ENCODE peak calls at places on chromosomes 16 and 17, in five cellular contexts. I, N, K, X and L are unnamed samples.

GRCh38 chr17:67244621-67245072 is 349 bp downstream of the HELZ start:
- DNase-seq in I (peak; percentile 78), N (no peak), K (peak; percentile 28), X (no peak), L (peak; percentile 23)

GRCh38 chr17:43907425-43907981 is at the start of gene MPP2:
- DNase-seq in I (peak; percentile 93), N (peak; percentile 36), K (peak; percentile 42), X (peak; percentile 70), L (peak; percentile 74)

GRCh38 chr17:37844158-37844976 is 79.8 kb upstream of the TBC1D3K start:
- DNase-seq in I (peak; percentile 82), N (peak; percentile 15), K (peak; percentile 55), X (peak; percentile 58), L (peak; percentile 47)

GRCh38 chr16:28258571-28258970 is 33.8 kb upstream of the SBK1 start:
- DNase-seq in I (peak; percentile 80), N (no peak), K (no peak), X (peak; percentile 48), L (peak; percentile 77)

GRCh38 chr17:75295220-75296158 is 6.3 kb upstream of the SLC25A19 start:
- DNase-seq in I (no peak), N (no peak), K (no peak), X (no peak), L (no peak)

GRCh38 chr17:76685366-76685765 is 25.4 kb downstream of the MXRA7 start:
- DNase-seq in I (no peak), N (no peak), K (no peak), X (no peak), L (no peak)

GRCh38 chr17:60127068-60128064 is 22.4 kb upstream of the CA4 start:
- DNase-seq in I (peak; percentile 46), N (no peak), K (no peak), X (no peak), L (no peak)

GRCh38 chr16:81238296-81239011 is at the start of gene BCO1:
- DNase-seq in I (no peak), N (no peak), K (no peak), X (no peak), L (no peak)

GRCh38 chr17:72788950-72789585 is 303.4 kb downstream of the SLC39A11 start:
- DNase-seq in I (no peak), N (no peak), K (no peak), X (no peak), L (no peak)

GRCh38 chr16:52721331-52721730 is 174.4 kb upstream of the TOX3 start:
- DNase-seq in I (no peak), N (no peak), K (no peak), X (no peak), L (no peak)

GRCh38 chr16:17277981-17278381 is 192.8 kb downstream of the XYLT1 start:
- DNase-seq in I (no peak), N (no peak), K (no peak), X (peak; percentile 35), L (no peak)

GRCh38 chr16:67857547-67858233 is 10.2 kb upstream of the CENPT start:
- DNase-seq in I (peak; percentile 88), N (no peak), K (no peak), X (peak; percentile 84), L (peak; percentile 78)

GRCh38 chr17:74960739-74961342 is 11.7 kb downstream of the HID1 start:
- DNase-seq in I (no peak), N (no peak), K (peak; percentile 50), X (no peak), L (no peak)

GRCh38 chr17:2050246-2050866 is 4.5 kb upstream of the HIC1 start:
- DNase-seq in I (peak; percentile 91), N (peak; percentile 59), K (peak; percentile 69), X (peak; percentile 79), L (no peak)

GRCh38 chr16:17467923-17468540 is 2.7 kb downstream of the XYLT1 start:
- DNase-seq in I (peak; percentile 84), N (peak; percentile 12), K (peak; percentile 59), X (peak; percentile 72), L (peak; percentile 65)

GRCh38 chr16:11258553-11259287 is 2.7 kb upstream of the SOCS1 start:
- DNase-seq in I (no peak), N (no peak), K (peak; percentile 78), X (peak; percentile 71), L (peak; percentile 56)

GRCh38 chr17:65886240-65886639 is 305.7 kb downstream of the CEP112 start:
- DNase-seq in I (no peak), N (no peak), K (no peak), X (no peak), L (no peak)

GRCh38 chr16:19366384-19366783 is 51.3 kb upstream of the TMC5 start:
- DNase-seq in I (no peak), N (no peak), K (no peak), X (no peak), L (no peak)

GRCh38 chr16:56681939-56682702 is at the start of gene MT1X:
- DNase-seq in I (peak; percentile 97), N (peak; percentile 74), K (peak; percentile 92), X (peak; percentile 96), L (peak; percentile 96)

GRCh38 chr16:4698321-4699029 is 5.1 kb downstream of the NUDT16L1 start:
- DNase-seq in I (no peak), N (no peak), K (no peak), X (no peak), L (no peak)

GRCh38 chr17:64938925-64939474 is 19.7 kb upstream of the LRRC37A3 start:
- DNase-seq in I (no peak), N (no peak), K (peak; percentile 44), X (peak; percentile 55), L (peak; percentile 46)

GRCh38 chr16:89320717-89321501 is 103.4 kb downstream of the ZNF778 start:
- DNase-seq in I (no peak), N (no peak), K (no peak), X (peak; percentile 72), L (peak; percentile 50)

GRCh38 chr16:49431591-49432290 is 58.1 kb downstream of the C16orf78 start:
- DNase-seq in I (peak; percentile 56), N (no peak), K (no peak), X (no peak), L (no peak)

GRCh38 chr17:50749243-50749642 is 18.1 kb downstream of the ANKRD40CL start:
- DNase-seq in I (no peak), N (no peak), K (no peak), X (no peak), L (no peak)

GRCh38 chr17:78124081-78124835 is 4.3 kb downstream of the TMC6 start:
- DNase-seq in I (no peak), N (no peak), K (no peak), X (no peak), L (no peak)